ENCODE peak calls at places on chromosome 10, in nine cellular contexts. Q is NT2/D1, K is suprapubic skin, L is mesendoderm, O is GM23248, V is Peyer's patch, I is PC-9, E is uterus, C is left ventricle myocardium inferior. U is an unnamed sample.

GRCh38 chr10:24240001-24240751 is 31.2 kb downstream of the KIAA1217 start:
- DNase-seq in Q (no peak), K (no peak), L (peak; percentile 45), O (peak; percentile 43), V (no peak), I (no peak), E (no peak), C (no peak), U (no peak)

GRCh38 chr10:78687616-78688015 is 381.1 kb upstream of the ZMIZ1 start:
- DNase-seq in Q (no peak), K (no peak), L (no peak), O (peak; percentile 25), V (no peak), I (no peak), E (no peak), C (no peak), U (no peak)

GRCh38 chr10:27783660-27784059 is 38.0 kb upstream of the MKX start:
- DNase-seq in Q (peak; percentile 58), K (no peak), L (peak; percentile 89), O (peak; percentile 75), V (no peak), I (no peak), E (no peak), C (no peak), U (peak; percentile 25)

GRCh38 chr10:63145782-63146181 is 12.7 kb downstream of the NRBF2 start:
- DNase-seq in Q (no peak), K (no peak), L (no peak), O (peak; percentile 56), V (no peak), I (no peak), E (no peak), C (no peak), U (no peak)

GRCh38 chr10:73717564-73717963 is 19.7 kb upstream of the AGAP5 start:
- DNase-seq in Q (no peak), K (no peak), L (no peak), O (no peak), V (no peak), I (no peak), E (no peak), C (no peak), U (no peak)

GRCh38 chr10:132618158-132618924 is 80.8 kb downstream of the INPP5A start:
- DNase-seq in Q (no peak), K (no peak), L (no peak), O (no peak), V (peak; percentile 18), I (no peak), E (no peak), C (no peak), U (no peak)

GRCh38 chr10:33612551-33612950 is 278.1 kb upstream of the NRP1 start:
- DNase-seq in Q (no peak), K (no peak), L (no peak), O (peak; percentile 92), V (no peak), I (no peak), E (no peak), C (no peak), U (no peak)

GRCh38 chr10:24897326-24897926 is 55.0 kb downstream of the PRTFDC1 start:
- DNase-seq in Q (peak; percentile 22), K (no peak), L (peak; percentile 89), O (peak; percentile 62), V (no peak), I (peak; percentile 64), E (no peak), C (no peak), U (peak; percentile 25)

GRCh38 chr10:44397476-44398225 is 12.8 kb upstream of the CXCL12 start:
- DNase-seq in Q (no peak), K (peak; percentile 62), L (no peak), O (peak; percentile 31), V (no peak), I (no peak), E (peak; percentile 11), C (no peak), U (no peak)

GRCh38 chr10:44399478-44400451 is 14.9 kb upstream of the CXCL12 start:
- DNase-seq in Q (no peak), K (peak; percentile 38), L (no peak), O (peak; percentile 45), V (no peak), I (no peak), E (no peak), C (no peak), U (no peak)

GRCh38 chr10:44400553-44400952 is 15.7 kb upstream of the CXCL12 start:
- DNase-seq in Q (peak; percentile 67), K (no peak), L (no peak), O (no peak), V (no peak), I (no peak), E (no peak), C (no peak), U (no peak)

GRCh38 chr10:44398271-44398670 is 13.4 kb upstream of the CXCL12 start:
- DNase-seq in Q (no peak), K (peak; percentile 34), L (peak; percentile 91), O (no peak), V (no peak), I (no peak), E (peak; percentile 7), C (no peak), U (no peak)

DNA sequence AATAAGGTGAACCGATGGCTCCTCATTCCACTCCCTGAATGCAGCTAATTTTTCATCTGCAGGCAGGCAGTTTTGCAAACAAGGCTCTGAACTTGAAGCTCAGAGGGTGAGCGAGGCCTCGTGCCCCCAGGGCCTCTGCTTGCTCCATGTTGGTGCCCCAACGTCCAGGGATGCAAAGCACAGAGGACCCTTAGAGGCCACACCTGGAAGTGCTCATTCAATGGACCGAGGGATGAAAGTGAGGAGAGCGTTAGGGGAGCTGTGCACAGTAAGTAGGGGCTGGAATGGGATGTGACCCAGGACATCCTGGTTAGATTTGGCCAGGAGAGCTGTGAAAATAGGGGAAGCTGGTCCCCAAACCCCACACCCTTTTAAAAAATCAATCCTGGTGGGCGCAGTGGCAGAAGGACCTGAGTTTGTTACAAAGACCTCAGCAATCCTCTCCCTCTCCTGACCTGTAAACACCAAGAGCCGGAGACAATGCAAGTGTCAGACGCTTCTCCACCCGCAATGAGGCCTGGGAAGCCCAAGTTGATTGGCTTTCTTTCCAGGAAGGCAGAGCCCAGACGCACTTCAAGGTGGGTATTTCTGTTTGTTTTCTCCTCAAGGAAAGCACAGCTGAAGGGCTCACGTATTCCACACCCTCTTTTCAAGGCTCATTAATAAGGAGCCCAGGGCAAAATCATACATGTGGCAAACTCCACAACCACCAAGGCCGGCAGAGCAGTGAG is 14.0 kb upstream of the CXCL12 start:
- DNase-seq in Q (no peak), K (peak; percentile 47), L (peak; percentile 73), O (no peak), V (no peak), I (no peak), E (no peak), C (no peak), U (no peak)
- H3K4me3 ChIP-seq in Q (no peak overlapping the region), K (no peak overlapping the region), L (no peak overlapping the region), O (no peak overlapping the region), V (no peak overlapping the region), I (no peak overlapping the region), E (no peak overlapping the region), C (no peak overlapping the region), U (no peak overlapping the region)

GRCh38 chr10:604716-605631 is 84.5 kb downstream of the DIP2C start:
- DNase-seq in Q (no peak), K (no peak), L (no peak), O (no peak), V (no peak), I (no peak), E (no peak), C (no peak), U (no peak)

GRCh38 chr10:606767-607544 is 82.5 kb downstream of the DIP2C start:
- DNase-seq in Q (no peak), K (no peak), L (no peak), O (no peak), V (no peak), I (no peak), E (no peak), C (no peak), U (no peak)

GRCh38 chr10:607545-608196 is 81.8 kb downstream of the DIP2C start:
- DNase-seq in Q (no peak), K (no peak), L (no peak), O (no peak), V (no peak), I (no peak), E (no peak), C (no peak), U (no peak)

GRCh38 chr10:603745-604144 is 85.7 kb downstream of the DIP2C start:
- DNase-seq in Q (no peak), K (no peak), L (no peak), O (no peak), V (no peak), I (no peak), E (no peak), C (no peak), U (no peak)

GRCh38 chr10:605632-606325 is 83.7 kb downstream of the DIP2C start:
- DNase-seq in Q (no peak), K (no peak), L (no peak), O (no peak), V (no peak), I (no peak), E (no peak), C (no peak), U (no peak)
- H3K4me1 ChIP-seq in Q (peaks cover 5% of the 10 kb centered on the region), K (peaks cover 11% of the 10 kb centered on the region), L (peaks cover 4% of the 10 kb centered on the region), O (peaks cover 27% of the 10 kb centered on the region), V (no peaks in the 10 kb centered on the region), I (no peaks in the 10 kb centered on the region), E (no peaks in the 10 kb centered on the region), C (peaks cover 61% of the 10 kb centered on the region), U (no peaks in the 10 kb centered on the region)

GRCh38 chr10:128124813-128125403 is 1.3 kb downstream of the MKI67 start:
- DNase-seq in Q (no peak), K (no peak), L (peak; percentile 3), O (no peak), V (no peak), I (no peak), E (no peak), C (no peak), U (no peak)
- H3K4me3 ChIP-seq in Q (peak overlapping the region; percentile 71), K (peak overlapping the region; percentile 93), L (peak overlapping the region; percentile 91), O (peak overlapping the region; percentile 83), V (peak overlapping the region; percentile 93), I (peak overlapping the region; percentile 71), E (no peak overlapping the region), C (peak overlapping the region; percentile 75), U (peak overlapping the region; percentile 82)

GRCh38 chr10:99996934-99997648 is 12.7 kb downstream of the DNMBP start:
- DNase-seq in Q (no peak), K (no peak), L (peak; percentile 42), O (peak; percentile 36), V (no peak), I (no peak), E (no peak), C (no peak), U (no peak)

GRCh38 chr10:99999319-100000108 is 10.2 kb downstream of the DNMBP start:
- DNase-seq in Q (no peak), K (no peak), L (no peak), O (no peak), V (no peak), I (no peak), E (no peak), C (no peak), U (no peak)

GRCh38 chr10:100004805-100005510 is 4.8 kb downstream of the DNMBP start:
- DNase-seq in Q (no peak), K (no peak), L (no peak), O (peak; percentile 35), V (no peak), I (no peak), E (no peak), C (no peak), U (no peak)

GRCh38 chr10:99995713-99996112 is 14.0 kb downstream of the DNMBP start:
- DNase-seq in Q (no peak), K (no peak), L (no peak), O (no peak), V (no peak), I (no peak), E (no peak), C (no peak), U (no peak)

GRCh38 chr10:100000109-100000502 is 9.6 kb downstream of the DNMBP start:
- DNase-seq in Q (no peak), K (no peak), L (no peak), O (no peak), V (no peak), I (no peak), E (no peak), C (no peak), U (no peak)
- H3K4me1 ChIP-seq in Q (no peaks in the 10 kb centered on the region), K (peaks cover 41% of the 10 kb centered on the region), L (peaks cover 2% of the 10 kb centered on the region), O (peaks cover 44% of the 10 kb centered on the region), V (no peaks in the 10 kb centered on the region), I (peaks cover 12% of the 10 kb centered on the region), E (no peaks in the 10 kb centered on the region), C (peaks cover 80% of the 10 kb centered on the region), U (no peaks in the 10 kb centered on the region)

U was measured in naive thymus-derived CD4-positive, alpha-beta T cell.